ENCODE peak calls at places on chromosomes 1 and 21, in seven cellular contexts. One of them, this sample, is unnamed.

GRCh38 chr21:35622612-35623011 is 437.7 kb downstream of the SETD4 start:
- DNase-seq in H1: no peak
- DNase-seq in mesendoderm: no peak
- DNase-seq in H9: no peak
- DNase-seq in mesenchymal stem cell: no peak
- DNase-seq in neuronal stem cell: no peak
- DNase-seq in trophoblast cell: no peak
- DNase-seq in this sample: no peak

GRCh38 chr1:178344513-178345077 is 152.2 kb downstream of the CLEC20A start:
- DNase-seq in H1: no peak
- DNase-seq in mesendoderm: peak
- DNase-seq in H9: no peak
- DNase-seq in mesenchymal stem cell: peak
- DNase-seq in neuronal stem cell: no peak
- DNase-seq in trophoblast cell: peak
- DNase-seq in this sample: peak

GRCh38 chr1:170196490-170196889 is 50.7 kb downstream of the NTMT2 start:
- DNase-seq in H1: no peak
- DNase-seq in mesendoderm: peak
- DNase-seq in H9: no peak
- DNase-seq in mesenchymal stem cell: peak
- DNase-seq in neuronal stem cell: no peak
- DNase-seq in trophoblast cell: no peak
- DNase-seq in this sample: no peak

GRCh38 chr21:38619865-38620513 is 121.7 kb upstream of the ERG start:
- DNase-seq in H1: no peak
- DNase-seq in mesendoderm: no peak
- DNase-seq in H9: no peak
- DNase-seq in mesenchymal stem cell: no peak
- DNase-seq in neuronal stem cell: no peak
- DNase-seq in trophoblast cell: no peak
- DNase-seq in this sample: no peak

GRCh38 chr1:186236921-186237320 is 138.1 kb downstream of the TPR start:
- DNase-seq in H1: no peak
- DNase-seq in mesendoderm: peak
- DNase-seq in H9: no peak
- DNase-seq in mesenchymal stem cell: peak
- DNase-seq in neuronal stem cell: no peak
- DNase-seq in trophoblast cell: peak
- DNase-seq in this sample: peak

GRCh38 chr1:183163311-183163710 is 22.8 kb upstream of the LAMC2 start:
- DNase-seq in H1: no peak
- DNase-seq in mesendoderm: no peak
- DNase-seq in H9: no peak
- DNase-seq in mesenchymal stem cell: peak
- DNase-seq in neuronal stem cell: no peak
- DNase-seq in trophoblast cell: peak
- DNase-seq in this sample: peak

GRCh38 chr1:29542476-29543015 is 306.2 kb downstream of the PTPRU start:
- DNase-seq in H1: no peak
- DNase-seq in mesendoderm: no peak
- DNase-seq in H9: peak
- DNase-seq in mesenchymal stem cell: no peak
- DNase-seq in neuronal stem cell: no peak
- DNase-seq in trophoblast cell: no peak
- DNase-seq in this sample: no peak

GRCh38 chr1:55216078-55216477 is 914 bp upstream of the USP24 start:
- DNase-seq in H1: no peak
- DNase-seq in mesendoderm: no peak
- DNase-seq in H9: no peak
- DNase-seq in mesenchymal stem cell: no peak
- DNase-seq in neuronal stem cell: no peak
- DNase-seq in trophoblast cell: no peak
- DNase-seq in this sample: no peak

GRCh38 chr1:89608627-89609338 is 24.1 kb upstream of the LRRC8C start:
- DNase-seq in H1: no peak
- DNase-seq in mesendoderm: no peak
- DNase-seq in H9: no peak
- DNase-seq in mesenchymal stem cell: no peak
- DNase-seq in neuronal stem cell: no peak
- DNase-seq in trophoblast cell: no peak
- DNase-seq in this sample: no peak

GRCh38 chr21:25509862-25510261 is 97.4 kb downstream of the MRPL39 start:
- DNase-seq in H1: no peak
- DNase-seq in mesendoderm: no peak
- DNase-seq in H9: no peak
- DNase-seq in mesenchymal stem cell: no peak
- DNase-seq in neuronal stem cell: no peak
- DNase-seq in trophoblast cell: no peak
- DNase-seq in this sample: no peak

GRCh38 chr1:78475888-78476610 is 14.7 kb upstream of the PTGFR start:
- DNase-seq in H1: no peak
- DNase-seq in mesendoderm: no peak
- DNase-seq in H9: no peak
- DNase-seq in mesenchymal stem cell: no peak
- DNase-seq in neuronal stem cell: no peak
- DNase-seq in trophoblast cell: no peak
- DNase-seq in this sample: no peak

GRCh38 chr1:84675106-84675505 is 15.2 kb downstream of the SSX2IP start:
- DNase-seq in H1: no peak
- DNase-seq in mesendoderm: no peak
- DNase-seq in H9: no peak
- DNase-seq in mesenchymal stem cell: peak
- DNase-seq in neuronal stem cell: no peak
- DNase-seq in trophoblast cell: no peak
- DNase-seq in this sample: peak

GRCh38 chr1:181115367-181115684 is 26.8 kb downstream of the IER5 start:
- DNase-seq in H1: no peak
- DNase-seq in mesendoderm: no peak
- DNase-seq in H9: no peak
- DNase-seq in mesenchymal stem cell: no peak
- DNase-seq in neuronal stem cell: no peak
- DNase-seq in trophoblast cell: no peak
- DNase-seq in this sample: no peak

GRCh38 chr1:79198841-79199240 is 192.3 kb upstream of the ADGRL4 start:
- DNase-seq in H1: no peak
- DNase-seq in mesendoderm: no peak
- DNase-seq in H9: no peak
- DNase-seq in mesenchymal stem cell: peak
- DNase-seq in neuronal stem cell: no peak
- DNase-seq in trophoblast cell: peak
- DNase-seq in this sample: peak

GRCh38 chr1:53890522-53890941 is 935 bp upstream of the YIPF1 start:
- DNase-seq in H1: no peak
- DNase-seq in mesendoderm: no peak
- DNase-seq in H9: no peak
- DNase-seq in mesenchymal stem cell: no peak
- DNase-seq in neuronal stem cell: no peak
- DNase-seq in trophoblast cell: peak
- DNase-seq in this sample: no peak

GRCh38 chr1:173150795-173151194 is 56.3 kb downstream of the TNFSF4 start:
- DNase-seq in H1: no peak
- DNase-seq in mesendoderm: no peak
- DNase-seq in H9: no peak
- DNase-seq in mesenchymal stem cell: no peak
- DNase-seq in neuronal stem cell: no peak
- DNase-seq in trophoblast cell: no peak
- DNase-seq in this sample: no peak

GRCh38 chr1:173148971-173149370 is 58.2 kb downstream of the TNFSF4 start:
- DNase-seq in H1: no peak
- DNase-seq in mesendoderm: no peak
- DNase-seq in H9: no peak
- DNase-seq in mesenchymal stem cell: no peak
- DNase-seq in neuronal stem cell: no peak
- DNase-seq in trophoblast cell: no peak
- DNase-seq in this sample: peak

GRCh38 chr1:173149887-173150286 is 57.2 kb downstream of the TNFSF4 start:
- DNase-seq in H1: no peak
- DNase-seq in mesendoderm: no peak
- DNase-seq in H9: no peak
- DNase-seq in mesenchymal stem cell: peak
- DNase-seq in neuronal stem cell: no peak
- DNase-seq in trophoblast cell: peak
- DNase-seq in this sample: peak

GRCh38 chr1:173152585-173152984 is 54.5 kb downstream of the TNFSF4 start:
- DNase-seq in H1: no peak
- DNase-seq in mesendoderm: no peak
- DNase-seq in H9: no peak
- DNase-seq in mesenchymal stem cell: no peak
- DNase-seq in neuronal stem cell: no peak
- DNase-seq in trophoblast cell: no peak
- DNase-seq in this sample: no peak

GRCh38 chr1:173148538-173148937 is 58.6 kb downstream of the TNFSF4 start:
- DNase-seq in H1: no peak
- DNase-seq in mesendoderm: no peak
- DNase-seq in H9: no peak
- DNase-seq in mesenchymal stem cell: no peak
- DNase-seq in neuronal stem cell: no peak
- DNase-seq in trophoblast cell: peak
- DNase-seq in this sample: no peak
- H2AK5ac ChIP-seq in H1: no peak
- H2AK5ac ChIP-seq in mesendoderm: no peak
- H2AK5ac ChIP-seq in H9: no peak
- H2AK5ac ChIP-seq in mesenchymal stem cell: no peak
- H2AK5ac ChIP-seq in neuronal stem cell: no peak
- H2AK5ac ChIP-seq in trophoblast cell: no peak
- H2AK5ac ChIP-seq in this sample: no peak

DNA sequence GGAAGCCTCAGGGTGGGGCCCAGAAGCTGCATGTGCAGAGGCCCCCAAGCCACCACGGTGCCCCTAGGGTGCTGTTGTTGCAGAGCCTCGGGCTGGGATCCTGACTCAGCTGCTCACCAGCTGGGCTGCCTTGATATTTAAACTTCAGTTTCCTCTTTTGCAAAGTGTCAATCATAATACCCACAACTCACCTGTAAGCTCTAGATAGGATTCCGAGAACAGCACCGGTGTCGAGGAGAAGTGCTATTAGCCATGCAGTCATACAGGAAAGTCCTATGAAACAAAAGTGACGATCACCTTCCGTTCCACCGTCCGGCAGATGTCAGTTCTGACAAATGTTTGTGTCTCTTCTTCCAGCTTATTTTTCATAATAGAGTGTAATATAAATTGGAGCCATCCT is 101.0 kb downstream of the SIK1 start:
- DNase-seq in H1: no peak
- DNase-seq in mesendoderm: no peak
- DNase-seq in H9: no peak
- DNase-seq in mesenchymal stem cell: no peak
- DNase-seq in neuronal stem cell: no peak
- DNase-seq in trophoblast cell: no peak
- DNase-seq in this sample: no peak
- H2AK5ac ChIP-seq in H1: no peak
- H2AK5ac ChIP-seq in mesendoderm: no peak
- H2AK5ac ChIP-seq in H9: no peak
- H2AK5ac ChIP-seq in mesenchymal stem cell: no peak
- H2AK5ac ChIP-seq in neuronal stem cell: no peak
- H2AK5ac ChIP-seq in trophoblast cell: no peak
- H2AK5ac ChIP-seq in this sample: no peak

GRCh38 chr1:210416049-210416448 is 87.3 kb downstream of the HHAT start:
- DNase-seq in H1: no peak
- DNase-seq in mesendoderm: peak
- DNase-seq in H9: peak
- DNase-seq in mesenchymal stem cell: no peak
- DNase-seq in neuronal stem cell: no peak
- DNase-seq in trophoblast cell: no peak
- DNase-seq in this sample: no peak
- H2AK5ac ChIP-seq in H1: no peak
- H2AK5ac ChIP-seq in mesendoderm: no peak
- H2AK5ac ChIP-seq in H9: no peak
- H2AK5ac ChIP-seq in mesenchymal stem cell: no peak
- H2AK5ac ChIP-seq in neuronal stem cell: no peak
- H2AK5ac ChIP-seq in trophoblast cell: no peak
- H2AK5ac ChIP-seq in this sample: no peak

GRCh38 chr1:16139473-16139962 is 16.4 kb downstream of the EPHA2 start:
- DNase-seq in H1: no peak
- DNase-seq in mesendoderm: peak
- DNase-seq in H9: no peak
- DNase-seq in mesenchymal stem cell: peak
- DNase-seq in neuronal stem cell: no peak
- DNase-seq in trophoblast cell: no peak
- DNase-seq in this sample: peak

GRCh38 chr1:16140068-16140596 is 15.7 kb downstream of the EPHA2 start:
- DNase-seq in H1: no peak
- DNase-seq in mesendoderm: no peak
- DNase-seq in H9: no peak
- DNase-seq in mesenchymal stem cell: no peak
- DNase-seq in neuronal stem cell: no peak
- DNase-seq in trophoblast cell: no peak
- DNase-seq in this sample: no peak

GRCh38 chr1:16135501-16135900 is 20.4 kb downstream of the EPHA2 start:
- DNase-seq in H1: no peak
- DNase-seq in mesendoderm: no peak
- DNase-seq in H9: no peak
- DNase-seq in mesenchymal stem cell: no peak
- DNase-seq in neuronal stem cell: no peak
- DNase-seq in trophoblast cell: no peak
- DNase-seq in this sample: no peak

GRCh38 chr1:16138772-16139221 is 17.1 kb downstream of the EPHA2 start:
- DNase-seq in H1: no peak
- DNase-seq in mesendoderm: no peak
- DNase-seq in H9: no peak
- DNase-seq in mesenchymal stem cell: peak
- DNase-seq in neuronal stem cell: no peak
- DNase-seq in trophoblast cell: peak
- DNase-seq in this sample: peak

GRCh38 chr1:16137890-16138467 is 17.9 kb downstream of the EPHA2 start:
- DNase-seq in H1: no peak
- DNase-seq in mesendoderm: no peak
- DNase-seq in H9: no peak
- DNase-seq in mesenchymal stem cell: no peak
- DNase-seq in neuronal stem cell: no peak
- DNase-seq in trophoblast cell: no peak
- DNase-seq in this sample: no peak
- H2AK5ac ChIP-seq in H1: no peak
- H2AK5ac ChIP-seq in mesendoderm: no peak
- H2AK5ac ChIP-seq in H9: no peak
- H2AK5ac ChIP-seq in mesenchymal stem cell: no peak
- H2AK5ac ChIP-seq in neuronal stem cell: no peak
- H2AK5ac ChIP-seq in trophoblast cell: no peak
- H2AK5ac ChIP-seq in this sample: no peak

DNA sequence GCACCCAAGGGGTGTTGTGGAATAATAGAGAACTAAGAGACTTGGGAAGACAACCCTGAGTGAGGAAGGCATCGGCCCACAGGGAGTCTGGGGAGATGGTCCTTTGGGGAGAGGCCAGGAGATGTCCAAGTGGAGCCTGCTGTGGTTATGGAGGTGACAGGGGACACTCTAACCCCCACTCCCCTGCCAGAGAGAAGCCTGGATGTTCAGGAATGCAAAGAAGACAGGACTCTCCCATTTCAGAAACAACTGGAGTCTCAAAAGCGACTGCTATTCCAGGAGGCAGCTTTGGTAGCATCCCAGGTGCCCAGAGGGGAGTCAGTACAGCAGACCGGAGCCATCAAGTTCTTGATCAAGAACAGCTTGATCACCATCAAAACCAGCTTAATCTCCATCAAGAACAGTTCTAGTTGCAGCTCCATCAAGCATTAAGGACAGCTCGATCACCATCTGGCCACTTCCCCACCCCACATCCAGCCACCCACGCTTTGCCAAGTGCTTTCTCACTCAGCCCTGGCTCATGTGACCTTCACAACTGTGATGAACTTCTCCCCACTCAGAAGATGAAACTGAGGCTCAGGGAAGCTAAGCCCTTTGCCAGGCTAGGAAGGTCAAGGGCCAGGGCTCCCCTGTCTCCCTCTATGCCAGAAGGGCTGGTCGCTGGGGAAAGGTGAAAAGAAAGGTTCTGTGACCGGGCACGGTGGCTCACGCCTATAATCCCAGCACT is 743 bp downstream of the CD52 start:
- DNase-seq in H1: no peak
- DNase-seq in mesendoderm: no peak
- DNase-seq in H9: no peak
- DNase-seq in mesenchymal stem cell: no peak
- DNase-seq in neuronal stem cell: no peak
- DNase-seq in trophoblast cell: no peak
- DNase-seq in this sample: no peak
- H2AK5ac ChIP-seq in H1: no peak
- H2AK5ac ChIP-seq in mesendoderm: no peak
- H2AK5ac ChIP-seq in H9: no peak
- H2AK5ac ChIP-seq in mesenchymal stem cell: no peak
- H2AK5ac ChIP-seq in neuronal stem cell: peak
- H2AK5ac ChIP-seq in trophoblast cell: no peak
- H2AK5ac ChIP-seq in this sample: peak

This sample was measured in IMR-90.